ENCODE peak calls at places on chromosome 3, in six cellular contexts. K is HCT116, O is body of pancreas, X is left ventricle myocardium inferior, C is endothelial cell, Y is heart right ventricle. D is an unnamed sample.

GRCh38 chr3:186986406-186986805 is 56.1 kb downstream of the ST6GAL1 start:
- DNase-seq in K (no peak), O (no peak), X (no peak), C (no peak), Y (no peak), D (no peak)

GRCh38 chr3:27681249-27681748 is 40.8 kb downstream of the EOMES start:
- DNase-seq in K (peak), O (no peak), X (no peak), C (peak), Y (no peak), D (peak)

GRCh38 chr3:58874795-58875194 is 175.0 kb downstream of the CFAP20DC start:
- DNase-seq in K (peak), O (no peak), X (no peak), C (no peak), Y (no peak), D (no peak)

GRCh38 chr3:27216955-27217552 is 152.1 kb downstream of the NEK10 start:
- DNase-seq in K (no peak), O (no peak), X (no peak), C (no peak), Y (no peak), D (no peak)

GRCh38 chr3:13221491-13221890 is 148.3 kb upstream of the IQSEC1 start:
- DNase-seq in K (no peak), O (no peak), X (no peak), C (no peak), Y (no peak), D (no peak)

GRCh38 chr3:131535131-131535530 is 32.4 kb upstream of the MRPL3 start:
- DNase-seq in K (no peak), O (no peak), X (no peak), C (no peak), Y (no peak), D (no peak)

GRCh38 chr3:108588616-108589015 is 622 bp downstream of the CIP2A start:
- DNase-seq in K (no peak), O (no peak), X (no peak), C (no peak), Y (no peak), D (no peak)

GRCh38 chr3:35404571-35404970 is 234.8 kb upstream of the ARPP21 start:
- DNase-seq in K (no peak), O (no peak), X (no peak), C (no peak), Y (no peak), D (no peak)

GRCh38 chr3:53081318-53081717 is 35.4 kb upstream of the SFMBT1 start:
- DNase-seq in K (no peak), O (no peak), X (no peak), C (no peak), Y (no peak), D (no peak)

GRCh38 chr3:188153498-188153948 is 434 bp upstream of the LPP start:
- DNase-seq in K (peak), O (peak), X (peak), C (peak), Y (peak), D (peak)

GRCh38 chr3:25944328-25944727 is 154.4 kb downstream of the OXSM start:
- DNase-seq in K (no peak), O (no peak), X (no peak), C (no peak), Y (no peak), D (no peak)

GRCh38 chr3:72702390-72702789 is 145.9 kb downstream of the SHQ1 start:
- DNase-seq in K (no peak), O (no peak), X (peak), C (no peak), Y (peak), D (no peak)

GRCh38 chr3:69833591-69833990 is 94.3 kb downstream of the MITF start:
- DNase-seq in K (no peak), O (no peak), X (no peak), C (no peak), Y (no peak), D (no peak)

GRCh38 chr3:50390523-50391177 is 31.3 kb upstream of the TMEM115 start:
- DNase-seq in K (no peak), O (peak), X (peak), C (no peak), Y (peak), D (no peak)

GRCh38 chr3:109284071-109284470 is 32.2 kb downstream of the DPPA2 start:
- DNase-seq in K (no peak), O (no peak), X (no peak), C (no peak), Y (no peak), D (no peak)

GRCh38 chr3:48268381-48268935 is 27.6 kb downstream of the ZNF589 start:
- DNase-seq in K (no peak), O (no peak), X (no peak), C (no peak), Y (no peak), D (peak)

GRCh38 chr3:71131893-71132314 is 451.6 kb downstream of the FOXP1 start:
- DNase-seq in K (no peak), O (no peak), X (no peak), C (no peak), Y (no peak), D (no peak)

GRCh38 chr3:45601156-45601555 is 6.6 kb downstream of the LIMD1 start:
- DNase-seq in K (no peak), O (no peak), X (no peak), C (no peak), Y (no peak), D (no peak)

GRCh38 chr3:169138849-169139416 is 524.6 kb downstream of the MECOM start:
- DNase-seq in K (no peak), O (no peak), X (no peak), C (no peak), Y (no peak), D (no peak)

GRCh38 chr3:107284570-107284969 is 92.7 kb upstream of the CCDC54 start:
- DNase-seq in K (no peak), O (no peak), X (no peak), C (no peak), Y (no peak), D (no peak)

GRCh38 chr3:31219131-31219843 is 313.4 kb upstream of the STT3B start:
- DNase-seq in K (no peak), O (no peak), X (no peak), C (no peak), Y (no peak), D (no peak)

GRCh38 chr3:125042725-125043406 is 12.9 kb downstream of the HEG1 start:
- DNase-seq in K (no peak), O (no peak), X (peak), C (no peak), Y (peak), D (no peak)

GRCh38 chr3:58260733-58261132 is 23.1 kb downstream of the ABHD6 start:
- DNase-seq in K (no peak), O (no peak), X (no peak), C (no peak), Y (no peak), D (no peak)

GRCh38 chr3:197028711-197029510 is 706 bp downstream of the MELTF start:
- DNase-seq in K (no peak), O (no peak), X (no peak), C (no peak), Y (no peak), D (peak)

GRCh38 chr3:107432013-107432515 is 54.8 kb downstream of the CCDC54 start:
- DNase-seq in K (no peak), O (peak), X (no peak), C (no peak), Y (no peak), D (no peak)

GRCh38 chr3:99645277-99646106 is 7.1 kb downstream of the COL8A1 start:
- DNase-seq in K (peak), O (no peak), X (no peak), C (peak), Y (no peak), D (peak)

GRCh38 chr3:183650554-183650953 is 15.1 kb downstream of the KLHL24 start:
- DNase-seq in K (no peak), O (no peak), X (no peak), C (no peak), Y (no peak), D (no peak)

GRCh38 chr3:46017720-46018119 is 9.6 kb downstream of the XCR1 start:
- DNase-seq in K (no peak), O (no peak), X (no peak), C (no peak), Y (no peak), D (no peak)

GRCh38 chr3:72085036-72085435 is 300.1 kb upstream of the PROK2 start:
- DNase-seq in K (no peak), O (no peak), X (no peak), C (no peak), Y (no peak), D (no peak)

GRCh38 chr3:24201301-24201700 is 256.2 kb downstream of the NR1D2 start:
- DNase-seq in K (no peak), O (no peak), X (no peak), C (no peak), Y (no peak), D (no peak)

GRCh38 chr3:10312391-10312790 is 8.5 kb downstream of the SEC13 start:
- DNase-seq in K (no peak), O (no peak), X (no peak), C (no peak), Y (no peak), D (no peak)
- TF ChIP-seq CTCF in K (no peak), O (no peak), X (no peak), C (no peak), Y (no peak), D (no peak)

GRCh38 chr3:38397320-38397719 is 50.7 kb downstream of the XYLB start:
- DNase-seq in K (no peak), O (no peak), X (peak), C (peak), Y (peak), D (peak)
- TF ChIP-seq CTCF in K (no peak), O (no peak), X (no peak), C (no peak), Y (no peak), D (no peak)

GRCh38 chr3:55719508-55719907 is 232.4 kb upstream of the WNT5A start:
- DNase-seq in K (no peak), O (no peak), X (no peak), C (no peak), Y (no peak), D (no peak)

GRCh38 chr3:55721716-55722484 is 234.8 kb upstream of the WNT5A start:
- DNase-seq in K (no peak), O (peak), X (no peak), C (peak), Y (peak), D (no peak)

GRCh38 chr3:55718956-55719355 is 231.8 kb upstream of the WNT5A start:
- DNase-seq in K (no peak), O (no peak), X (no peak), C (no peak), Y (no peak), D (no peak)

GRCh38 chr3:55718475-55718874 is 231.4 kb upstream of the WNT5A start:
- DNase-seq in K (no peak), O (no peak), X (no peak), C (no peak), Y (no peak), D (no peak)

DNA sequence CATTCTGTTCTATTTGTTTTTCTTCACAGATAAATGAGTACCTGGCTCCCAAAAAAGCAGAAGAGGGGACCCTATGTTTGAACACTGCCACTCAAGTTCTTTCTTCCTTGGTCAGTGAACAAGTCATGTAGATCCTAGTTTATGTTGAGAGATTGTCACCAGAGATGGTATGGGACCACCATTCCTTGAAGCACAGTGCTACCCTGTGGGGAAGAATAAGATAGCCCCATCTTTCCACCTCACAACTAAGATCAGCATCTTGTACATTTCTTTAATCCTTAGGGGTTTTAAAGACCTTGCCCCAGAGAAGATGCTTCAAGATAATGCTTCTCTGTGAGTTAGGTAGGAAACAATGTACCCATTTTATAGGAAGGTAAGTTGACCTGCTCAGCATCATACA is 233.5 kb upstream of the WNT5A start:
- DNase-seq in K (no peak), O (no peak), X (no peak), C (no peak), Y (no peak), D (no peak)
- TF ChIP-seq CTCF in K (no peak), O (no peak), X (peak), C (no peak), Y (no peak), D (no peak)

GRCh38 chr3:185976100-185976499 is 38.3 kb upstream of the TRA2B start:
- DNase-seq in K (no peak), O (no peak), X (no peak), C (no peak), Y (no peak), D (no peak)

GRCh38 chr3:185978516-185978915 is 40.7 kb upstream of the TRA2B start:
- DNase-seq in K (no peak), O (no peak), X (no peak), C (no peak), Y (no peak), D (no peak)

GRCh38 chr3:185976977-185977678 is 39.3 kb upstream of the TRA2B start:
- DNase-seq in K (peak), O (peak), X (peak), C (peak), Y (peak), D (peak)

GRCh38 chr3:185979721-185980121 is 41.9 kb upstream of the TRA2B start:
- DNase-seq in K (no peak), O (no peak), X (no peak), C (peak), Y (no peak), D (no peak)

DNA sequence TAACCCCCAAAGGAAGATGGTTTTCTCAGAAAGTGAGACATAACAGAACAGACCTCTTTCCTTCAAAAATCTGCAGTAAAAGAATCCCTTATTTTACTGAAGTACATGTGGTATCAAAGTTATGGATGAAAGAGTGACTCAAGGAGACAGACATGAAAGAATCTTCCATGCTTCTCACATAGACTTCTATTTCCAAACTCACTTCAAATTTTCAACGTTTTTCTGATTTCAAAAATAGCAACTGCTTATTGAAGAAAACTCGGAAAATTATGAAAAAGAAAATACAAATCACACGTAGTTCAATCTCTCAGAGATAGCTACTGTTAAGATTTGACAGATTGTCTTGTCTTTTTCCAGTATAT is 39.8 kb upstream of the TRA2B start:
- DNase-seq in K (no peak), O (no peak), X (no peak), C (no peak), Y (no peak), D (no peak)
- TF ChIP-seq CTCF in K (no peak), O (no peak), X (peak), C (peak), Y (no peak), D (no peak)